ENCODE peak calls at places on chromosomes 11 and 22, in eight cellular contexts. G is stimulated activated CD4-positive, alpha-beta T cell treated with anti-CD3 and anti-CD28 coated beads, Interleukin-15, amount 100 ng/mL, for 1 hour; T is C1 segment of cervical spinal cord; Y is NCI-H1092; P is NCI-H1417 treated with DMSO at 0.1 percent for 48 hours; C is colonic mucosa; O is activated CD4-positive, alpha-beta T cell treated with anti-CD3 and anti-CD28 coated beads for 24 hours; J is frontal cortex. A is an unnamed sample.
A peak's percentile ranks its signal among the peaks of the same experiment; 100 is the strongest.

GRCh38 chr11:122697636-122698167 is 42.2 kb downstream of the UBASH3B start:
- DNase-seq in O (no peak), C (no peak), P (no peak), G (no peak), Y (no peak), J (no peak), T (no peak), A (no peak)

GRCh38 chr11:14413307-14414072 is 54.5 kb upstream of the RRAS2 start:
- DNase-seq in G (no peak), O (no peak), Y (no peak), T (no peak), C (no peak), J (no peak), P (no peak), A (no peak)

GRCh38 chr22:30985561-30986208 is 16.6 kb downstream of the TUG1 start:
- DNase-seq in Y (no peak), G (no peak), T (no peak), P (no peak), C (no peak), O (no peak), J (no peak), A (no peak)

GRCh38 chr22:37178350-37179125 is 9.5 kb downstream of the C1QTNF6 start:
- DNase-seq in C (peak; percentile 81), T (no peak), O (no peak), P (no peak), J (no peak), G (no peak), Y (no peak), A (no peak)

GRCh38 chr11:119236490-119236889 is 30.4 kb downstream of the CBL start:
- DNase-seq in P (no peak), Y (no peak), C (no peak), J (no peak), O (no peak), T (no peak), G (no peak), A (no peak)

GRCh38 chr11:387193-387793 is 6.7 kb upstream of the PKP3 start:
- DNase-seq in C (no peak), O (no peak), T (no peak), J (no peak), G (no peak), Y (no peak), P (no peak), A (no peak)

GRCh38 chr11:116478676-116479075 is 294.1 kb downstream of the BUD13 start:
- DNase-seq in G (no peak), C (no peak), J (no peak), O (no peak), P (no peak), T (no peak), Y (no peak), A (no peak)

GRCh38 chr11:40306938-40307548 is 1152.4 kb downstream of the LRRC4C start:
- DNase-seq in Y (no peak), C (no peak), O (no peak), P (no peak), T (no peak), G (no peak), J (peak; percentile 36), A (no peak)

GRCh38 chr11:68279676-68280075 is 7.9 kb upstream of the C11orf24 start:
- DNase-seq in O (no peak), G (no peak), T (no peak), J (no peak), C (no peak), P (no peak), Y (no peak), A (no peak)

GRCh38 chr11:2518983-2519340 is 74.2 kb downstream of the KCNQ1 start:
- DNase-seq in O (no peak), G (no peak), C (no peak), P (no peak), J (no peak), T (no peak), Y (no peak), A (no peak)

GRCh38 chr11:111301004-111301839 is 2.9 kb downstream of the POU2AF3 start:
- DNase-seq in C (peak; percentile 45), O (no peak), G (no peak), P (no peak), Y (peak; percentile 95), T (no peak), J (no peak), A (no peak)

GRCh38 chr11:2746401-2747230 is 46.8 kb upstream of the KCNQ1OT1 start:
- DNase-seq in J (no peak), G (no peak), C (no peak), P (no peak), Y (no peak), O (no peak), T (no peak), A (no peak)

GRCh38 chr11:102361100-102362021 is 14.3 kb downstream of the BIRC2 start:
- DNase-seq in O (no peak), P (no peak), C (no peak), J (no peak), T (no peak), G (no peak), Y (no peak), A (no peak)

GRCh38 chr11:76391811-76392475 is 10.8 kb downstream of the GVQW3 start:
- DNase-seq in Y (no peak), O (no peak), C (no peak), T (no peak), G (no peak), J (no peak), P (no peak), A (no peak)